ENCODE peak calls at places on chromosomes 16 and 17, in nine cellular contexts. N is left colon; F is activated CD8-positive, alpha-beta T cell treated with anti-CD3 and anti-CD28 coated beads, Interleukin-2, amount 10 ng/mL, durations not matched to agents 7 days and 5 days; O is uterus; Y is pancreas; D is T follicular helper cell; Z is HT1080; G is amniotic stem cell; H is putamen. X is an unnamed sample.

GRCh38 chr17:73962308-73962707 is 241.2 kb upstream of the RPL38 start:
- DNase-seq in N (no peak), F (no peak), O (no peak), Y (no peak), D (no peak), Z (no peak), G (no peak), H (no peak), X (no peak)

GRCh38 chr17:6753565-6753964 is 2.3 kb upstream of the XAF1 start:
- DNase-seq in N (no peak), F (no peak), O (no peak), Y (no peak), D (no peak), Z (no peak), G (no peak), H (no peak), X (peak)

GRCh38 chr17:7307686-7308624 is 527 bp downstream of the EIF5A start:
- DNase-seq in N (peak), F (peak), O (peak), Y (peak), D (peak), Z (peak), G (no peak), H (peak), X (no peak)

GRCh38 chr16:87017388-87018012 is 299.7 kb downstream of the C16orf95 start:
- DNase-seq in N (no peak), F (no peak), O (no peak), Y (no peak), D (no peak), Z (peak), G (peak), H (no peak), X (peak)

GRCh38 chr17:49994085-49995054 is 654 bp downstream of the DLX3 start:
- DNase-seq in N (no peak), F (no peak), O (no peak), Y (peak), D (no peak), Z (no peak), G (no peak), H (no peak), X (no peak)

GRCh38 chr17:8755590-8756255 is 2.6 kb downstream of the SPDYE4 start:
- DNase-seq in N (no peak), F (no peak), O (no peak), Y (no peak), D (no peak), Z (no peak), G (no peak), H (no peak), X (no peak)

GRCh38 chr17:56710986-56711385 is 117.5 kb downstream of the NOG start:
- DNase-seq in N (no peak), F (no peak), O (no peak), Y (no peak), D (no peak), Z (no peak), G (no peak), H (no peak), X (no peak)

GRCh38 chr16:73268311-73268997 is 220.5 kb upstream of the ZFHX3 start:
- DNase-seq in N (no peak), F (no peak), O (peak), Y (no peak), D (no peak), Z (no peak), G (no peak), H (peak), X (peak)

GRCh38 chr17:61837175-61838051 is 25.9 kb downstream of the BRIP1 start:
- DNase-seq in N (peak), F (peak), O (no peak), Y (peak), D (peak), Z (peak), G (peak), H (peak), X (peak)

GRCh38 chr17:8894673-8895578 is 27.5 kb upstream of the PIK3R6 start:
- DNase-seq in N (peak), F (peak), O (no peak), Y (peak), D (peak), Z (peak), G (peak), H (peak), X (peak)

GRCh38 chr17:62627904-62628603 is 584 bp downstream of the MRC2 start:
- DNase-seq in N (peak), F (peak), O (peak), Y (no peak), D (no peak), Z (peak), G (peak), H (peak), X (peak)

GRCh38 chr16:85180047-85180878 is 68.0 kb upstream of the CIBAR2 start:
- DNase-seq in N (no peak), F (no peak), O (no peak), Y (no peak), D (no peak), Z (no peak), G (no peak), H (no peak), X (no peak)

GRCh38 chr17:48542114-48542955 is 2.6 kb downstream of the HOXB2 start:
- DNase-seq in N (no peak), F (peak), O (peak), Y (no peak), D (no peak), Z (peak), G (no peak), H (no peak), X (no peak)

X was measured in astrocyte.